ENCODE peak calls at places on chromosome 14, in nine cellular contexts. One of them, this sample, is unnamed.

GRCh38 chr14:75428230-75429104 is 645 bp downstream of the JDP2 start:
- DNase-seq in CD8-positive, alpha-beta memory T cell: no peak
- DNase-seq in WTC11: peak; percentile 21
- DNase-seq in CD4-positive, CD25-positive, alpha-beta regulatory T cell: no peak
- DNase-seq in GM13977: no peak
- DNase-seq in brain microvascular endothelial cell: no peak
- DNase-seq in ascending aorta: no peak
- DNase-seq in EL: peak; percentile 33
- DNase-seq in A172: no peak
- DNase-seq in this sample: no peak

GRCh38 chr14:60863251-60863650 is 117.6 kb downstream of the TRMT5 start:
- DNase-seq in GM13977: no peak
- DNase-seq in EL: no peak
- DNase-seq in WTC11: no peak
- DNase-seq in CD4-positive, CD25-positive, alpha-beta regulatory T cell: no peak
- DNase-seq in CD8-positive, alpha-beta memory T cell: no peak
- DNase-seq in ascending aorta: no peak
- DNase-seq in A172: no peak
- DNase-seq in brain microvascular endothelial cell: no peak
- DNase-seq in this sample: no peak

GRCh38 chr14:86221000-86221399 is 691.1 kb downstream of the FLRT2 start:
- DNase-seq in CD8-positive, alpha-beta memory T cell: no peak
- DNase-seq in A172: peak; percentile 2
- DNase-seq in WTC11: peak; percentile 70
- DNase-seq in brain microvascular endothelial cell: no peak
- DNase-seq in ascending aorta: no peak
- DNase-seq in GM13977: no peak
- DNase-seq in EL: peak; percentile 4
- DNase-seq in CD4-positive, CD25-positive, alpha-beta regulatory T cell: no peak
- DNase-seq in this sample: peak; percentile 87

GRCh38 chr14:58978336-58978735 is 210.1 kb upstream of the DAAM1 start:
- DNase-seq in GM13977: no peak
- DNase-seq in EL: peak; percentile 19
- DNase-seq in WTC11: no peak
- DNase-seq in A172: no peak
- DNase-seq in CD4-positive, CD25-positive, alpha-beta regulatory T cell: no peak
- DNase-seq in CD8-positive, alpha-beta memory T cell: no peak
- DNase-seq in brain microvascular endothelial cell: no peak
- DNase-seq in ascending aorta: no peak
- DNase-seq in this sample: no peak

GRCh38 chr14:73472182-73473114 is 14.1 kb upstream of the NUMB start:
- DNase-seq in ascending aorta: peak; percentile 16
- DNase-seq in A172: peak; percentile 66
- DNase-seq in CD8-positive, alpha-beta memory T cell: peak; percentile 40
- DNase-seq in brain microvascular endothelial cell: no peak
- DNase-seq in CD4-positive, CD25-positive, alpha-beta regulatory T cell: no peak
- DNase-seq in EL: peak; percentile 64
- DNase-seq in GM13977: peak; percentile 68
- DNase-seq in WTC11: no peak
- DNase-seq in this sample: peak; percentile 51

GRCh38 chr14:91158091-91158790 is 44.4 kb downstream of the DGLUCY start:
- DNase-seq in CD4-positive, CD25-positive, alpha-beta regulatory T cell: no peak
- DNase-seq in GM13977: no peak
- DNase-seq in CD8-positive, alpha-beta memory T cell: no peak
- DNase-seq in brain microvascular endothelial cell: no peak
- DNase-seq in EL: no peak
- DNase-seq in ascending aorta: no peak
- DNase-seq in A172: no peak
- DNase-seq in WTC11: no peak
- DNase-seq in this sample: no peak

GRCh38 chr14:91873476-91874265 is 6.3 kb upstream of the TC2N start:
- DNase-seq in GM13977: peak; percentile 50
- DNase-seq in brain microvascular endothelial cell: no peak
- DNase-seq in A172: no peak
- DNase-seq in ascending aorta: no peak
- DNase-seq in CD4-positive, CD25-positive, alpha-beta regulatory T cell: peak; percentile 55
- DNase-seq in CD8-positive, alpha-beta memory T cell: peak; percentile 89
- DNase-seq in EL: no peak
- DNase-seq in WTC11: no peak
- DNase-seq in this sample: no peak

GRCh38 chr14:67270354-67270753 is 29.1 kb downstream of the PALS1 start:
- DNase-seq in GM13977: no peak
- DNase-seq in ascending aorta: no peak
- DNase-seq in CD4-positive, CD25-positive, alpha-beta regulatory T cell: no peak
- DNase-seq in WTC11: no peak
- DNase-seq in CD8-positive, alpha-beta memory T cell: no peak
- DNase-seq in A172: no peak
- DNase-seq in EL: no peak
- DNase-seq in brain microvascular endothelial cell: no peak
- DNase-seq in this sample: no peak

GRCh38 chr14:39827901-39828655 is 395.8 kb upstream of the FBXO33 start:
- DNase-seq in A172: no peak
- DNase-seq in brain microvascular endothelial cell: no peak
- DNase-seq in WTC11: no peak
- DNase-seq in ascending aorta: no peak
- DNase-seq in CD8-positive, alpha-beta memory T cell: no peak
- DNase-seq in EL: no peak
- DNase-seq in CD4-positive, CD25-positive, alpha-beta regulatory T cell: no peak
- DNase-seq in GM13977: peak; percentile 54
- DNase-seq in this sample: no peak

GRCh38 chr14:90409209-90409730 is 12.4 kb downstream of the CALM1 start:
- DNase-seq in A172: peak; percentile 99
- DNase-seq in brain microvascular endothelial cell: peak; percentile 98
- DNase-seq in ascending aorta: peak; percentile 96
- DNase-seq in CD8-positive, alpha-beta memory T cell: no peak
- DNase-seq in GM13977: no peak
- DNase-seq in EL: peak; percentile 98
- DNase-seq in CD4-positive, CD25-positive, alpha-beta regulatory T cell: no peak
- DNase-seq in WTC11: no peak
- DNase-seq in this sample: no peak

GRCh38 chr14:25537846-25538455 is 488.0 kb upstream of the STXBP6 start:
- DNase-seq in WTC11: peak; percentile 75
- DNase-seq in ascending aorta: no peak
- DNase-seq in brain microvascular endothelial cell: no peak
- DNase-seq in GM13977: no peak
- DNase-seq in A172: no peak
- DNase-seq in CD8-positive, alpha-beta memory T cell: no peak
- DNase-seq in CD4-positive, CD25-positive, alpha-beta regulatory T cell: no peak
- DNase-seq in EL: no peak
- DNase-seq in this sample: peak; percentile 50

GRCh38 chr14:104880584-104881210 is 15.6 kb downstream of the CEP170B start:
- DNase-seq in EL: no peak
- DNase-seq in CD8-positive, alpha-beta memory T cell: no peak
- DNase-seq in CD4-positive, CD25-positive, alpha-beta regulatory T cell: no peak
- DNase-seq in WTC11: no peak
- DNase-seq in A172: no peak
- DNase-seq in GM13977: no peak
- DNase-seq in brain microvascular endothelial cell: no peak
- DNase-seq in ascending aorta: no peak
- DNase-seq in this sample: no peak

GRCh38 chr14:33210304-33210703 is 271.6 kb downstream of the NPAS3 start:
- DNase-seq in WTC11: peak; percentile 27
- DNase-seq in EL: no peak
- DNase-seq in CD4-positive, CD25-positive, alpha-beta regulatory T cell: no peak
- DNase-seq in brain microvascular endothelial cell: peak; percentile 20
- DNase-seq in CD8-positive, alpha-beta memory T cell: no peak
- DNase-seq in A172: peak; percentile 11
- DNase-seq in ascending aorta: no peak
- DNase-seq in GM13977: no peak
- DNase-seq in this sample: no peak

GRCh38 chr14:55329999-55330710 is 58.9 kb downstream of the FBXO34 start:
- DNase-seq in CD4-positive, CD25-positive, alpha-beta regulatory T cell: no peak
- DNase-seq in CD8-positive, alpha-beta memory T cell: no peak
- DNase-seq in WTC11: no peak
- DNase-seq in ascending aorta: no peak
- DNase-seq in brain microvascular endothelial cell: no peak
- DNase-seq in A172: no peak
- DNase-seq in GM13977: no peak
- DNase-seq in EL: peak; percentile 25
- DNase-seq in this sample: no peak

GRCh38 chr14:94028450-94028826 is 2.3 kb downstream of the OTUB2 start:
- DNase-seq in CD8-positive, alpha-beta memory T cell: no peak
- DNase-seq in CD4-positive, CD25-positive, alpha-beta regulatory T cell: no peak
- DNase-seq in ascending aorta: no peak
- DNase-seq in EL: peak; percentile 16
- DNase-seq in GM13977: peak; percentile 50
- DNase-seq in A172: peak; percentile 18
- DNase-seq in brain microvascular endothelial cell: peak; percentile 31
- DNase-seq in WTC11: no peak
- DNase-seq in this sample: no peak

GRCh38 chr14:31360919-31361662 is 59.3 kb downstream of the HEATR5A start:
- DNase-seq in ascending aorta: no peak
- DNase-seq in brain microvascular endothelial cell: no peak
- DNase-seq in CD8-positive, alpha-beta memory T cell: no peak
- DNase-seq in GM13977: no peak
- DNase-seq in A172: peak; percentile 39
- DNase-seq in EL: peak; percentile 72
- DNase-seq in CD4-positive, CD25-positive, alpha-beta regulatory T cell: no peak
- DNase-seq in WTC11: no peak
- DNase-seq in this sample: no peak

GRCh38 chr14:40981247-40981646 is 625.4 kb upstream of the LRFN5 start:
- DNase-seq in GM13977: no peak
- DNase-seq in ascending aorta: no peak
- DNase-seq in CD8-positive, alpha-beta memory T cell: no peak
- DNase-seq in brain microvascular endothelial cell: no peak
- DNase-seq in EL: no peak
- DNase-seq in A172: peak; percentile 26
- DNase-seq in CD4-positive, CD25-positive, alpha-beta regulatory T cell: no peak
- DNase-seq in WTC11: no peak
- DNase-seq in this sample: no peak

GRCh38 chr14:70655110-70655826 is 13.6 kb downstream of the TTC9 start:
- DNase-seq in brain microvascular endothelial cell: no peak
- DNase-seq in GM13977: peak; percentile 56
- DNase-seq in WTC11: peak; percentile 59
- DNase-seq in ascending aorta: no peak
- DNase-seq in EL: no peak
- DNase-seq in CD8-positive, alpha-beta memory T cell: peak; percentile 78
- DNase-seq in CD4-positive, CD25-positive, alpha-beta regulatory T cell: peak; percentile 57
- DNase-seq in A172: no peak
- DNase-seq in this sample: peak; percentile 36

GRCh38 chr14:66649515-66649914 is 141.6 kb downstream of the GPHN start:
- DNase-seq in CD8-positive, alpha-beta memory T cell: no peak
- DNase-seq in WTC11: no peak
- DNase-seq in EL: no peak
- DNase-seq in CD4-positive, CD25-positive, alpha-beta regulatory T cell: peak; percentile 3
- DNase-seq in ascending aorta: no peak
- DNase-seq in A172: no peak
- DNase-seq in brain microvascular endothelial cell: no peak
- DNase-seq in GM13977: peak; percentile 9
- DNase-seq in this sample: no peak

GRCh38 chr14:64708148-64709004 is 4.2 kb downstream of the PLEKHG3 start:
- DNase-seq in brain microvascular endothelial cell: no peak
- DNase-seq in WTC11: peak; percentile 94
- DNase-seq in CD8-positive, alpha-beta memory T cell: peak; percentile 43
- DNase-seq in CD4-positive, CD25-positive, alpha-beta regulatory T cell: no peak
- DNase-seq in GM13977: no peak
- DNase-seq in EL: peak; percentile 36
- DNase-seq in A172: peak; percentile 64
- DNase-seq in ascending aorta: peak; percentile 76
- DNase-seq in this sample: peak; percentile 96

GRCh38 chr14:94337274-94337673 is 14.1 kb upstream of the SERPINA6 start:
- DNase-seq in GM13977: no peak
- DNase-seq in CD4-positive, CD25-positive, alpha-beta regulatory T cell: no peak
- DNase-seq in ascending aorta: no peak
- DNase-seq in CD8-positive, alpha-beta memory T cell: no peak
- DNase-seq in EL: peak; percentile 53
- DNase-seq in WTC11: no peak
- DNase-seq in brain microvascular endothelial cell: no peak
- DNase-seq in A172: peak; percentile 19
- DNase-seq in this sample: no peak

GRCh38 chr14:53528114-53528513 is 375.0 kb upstream of the DDHD1 start:
- DNase-seq in brain microvascular endothelial cell: no peak
- DNase-seq in A172: no peak
- DNase-seq in WTC11: no peak
- DNase-seq in CD4-positive, CD25-positive, alpha-beta regulatory T cell: no peak
- DNase-seq in CD8-positive, alpha-beta memory T cell: no peak
- DNase-seq in ascending aorta: no peak
- DNase-seq in GM13977: no peak
- DNase-seq in EL: peak; percentile 7
- DNase-seq in this sample: no peak

GRCh38 chr14:73007835-73008234 is 19.1 kb downstream of the ZFYVE1 start:
- DNase-seq in ascending aorta: no peak
- DNase-seq in GM13977: no peak
- DNase-seq in WTC11: no peak
- DNase-seq in brain microvascular endothelial cell: no peak
- DNase-seq in CD4-positive, CD25-positive, alpha-beta regulatory T cell: no peak
- DNase-seq in A172: no peak
- DNase-seq in EL: no peak
- DNase-seq in CD8-positive, alpha-beta memory T cell: no peak
- DNase-seq in this sample: no peak

GRCh38 chr14:58356268-58356667 is 39.5 kb upstream of the TOMM20L start:
- DNase-seq in brain microvascular endothelial cell: no peak
- DNase-seq in CD8-positive, alpha-beta memory T cell: no peak
- DNase-seq in CD4-positive, CD25-positive, alpha-beta regulatory T cell: no peak
- DNase-seq in GM13977: no peak
- DNase-seq in A172: no peak
- DNase-seq in EL: no peak
- DNase-seq in WTC11: no peak
- DNase-seq in ascending aorta: no peak
- DNase-seq in this sample: no peak

GRCh38 chr14:32588448-32589320 is 259.6 kb downstream of the AKAP6 start:
- DNase-seq in EL: peak; percentile 51
- DNase-seq in ascending aorta: no peak
- DNase-seq in brain microvascular endothelial cell: no peak
- DNase-seq in GM13977: peak; percentile 44
- DNase-seq in CD8-positive, alpha-beta memory T cell: no peak
- DNase-seq in A172: no peak
- DNase-seq in WTC11: peak; percentile 20
- DNase-seq in CD4-positive, CD25-positive, alpha-beta regulatory T cell: no peak
- DNase-seq in this sample: no peak

GRCh38 chr14:75981426-75981825 is 369 bp downstream of the TGFB3 start:
- DNase-seq in WTC11: no peak
- DNase-seq in EL: no peak
- DNase-seq in CD8-positive, alpha-beta memory T cell: peak; percentile 30
- DNase-seq in brain microvascular endothelial cell: no peak
- DNase-seq in GM13977: peak; percentile 89
- DNase-seq in A172: no peak
- DNase-seq in CD4-positive, CD25-positive, alpha-beta regulatory T cell: no peak
- DNase-seq in ascending aorta: peak; percentile 68
- DNase-seq in this sample: peak; percentile 90

GRCh38 chr14:90758959-90759358 is 57.3 kb downstream of the TTC7B start:
- DNase-seq in GM13977: no peak
- DNase-seq in A172: no peak
- DNase-seq in WTC11: no peak
- DNase-seq in EL: peak; percentile 24
- DNase-seq in brain microvascular endothelial cell: peak; percentile 17
- DNase-seq in CD4-positive, CD25-positive, alpha-beta regulatory T cell: no peak
- DNase-seq in ascending aorta: peak; percentile 82
- DNase-seq in CD8-positive, alpha-beta memory T cell: no peak
- DNase-seq in this sample: no peak

GRCh38 chr14:100979780-100980179 is 76.3 kb upstream of the RTL1 start:
- DNase-seq in WTC11: no peak
- DNase-seq in ascending aorta: no peak
- DNase-seq in EL: peak; percentile 75
- DNase-seq in GM13977: no peak
- DNase-seq in CD8-positive, alpha-beta memory T cell: no peak
- DNase-seq in brain microvascular endothelial cell: peak; percentile 46
- DNase-seq in CD4-positive, CD25-positive, alpha-beta regulatory T cell: no peak
- DNase-seq in A172: peak; percentile 6
- DNase-seq in this sample: no peak